ENCODE peak calls at places on chromosome 15, in ten cellular contexts. One of them, this sample, is unnamed.

GRCh38 chr15:67783303-67783702 is 42.0 kb upstream of the SKOR1 start:
- DNase-seq in uterus: no peak
- DNase-seq in pancreas: no peak
- DNase-seq in H1: no peak
- DNase-seq in fibroblast of pulmonary artery: no peak
- DNase-seq in mucosa of descending colon: peak; percentile 21
- DNase-seq in AG10803: no peak
- DNase-seq in epithelial cell of esophagus: no peak
- DNase-seq in A549: no peak
- DNase-seq in fibroblast of mammary gland: no peak
- DNase-seq in this sample: no peak

GRCh38 chr15:73325191-73325980 is 43.4 kb downstream of the HCN4 start:
- DNase-seq in uterus: no peak
- DNase-seq in pancreas: no peak
- DNase-seq in H1: no peak
- DNase-seq in fibroblast of pulmonary artery: no peak
- DNase-seq in mucosa of descending colon: no peak
- DNase-seq in AG10803: no peak
- DNase-seq in epithelial cell of esophagus: no peak
- DNase-seq in A549: peak; percentile 25
- DNase-seq in fibroblast of mammary gland: no peak
- DNase-seq in this sample: no peak

GRCh38 chr15:28006116-28006911 is 92.8 kb downstream of the OCA2 start:
- DNase-seq in uterus: no peak
- DNase-seq in pancreas: no peak
- DNase-seq in H1: no peak
- DNase-seq in fibroblast of pulmonary artery: no peak
- DNase-seq in mucosa of descending colon: no peak
- DNase-seq in AG10803: no peak
- DNase-seq in epithelial cell of esophagus: peak; percentile 19
- DNase-seq in A549: no peak
- DNase-seq in fibroblast of mammary gland: no peak
- DNase-seq in this sample: no peak

GRCh38 chr15:83920115-83920514 is 266.2 kb downstream of the ADAMTSL3 start:
- DNase-seq in uterus: no peak
- DNase-seq in pancreas: no peak
- DNase-seq in H1: no peak
- DNase-seq in fibroblast of pulmonary artery: no peak
- DNase-seq in mucosa of descending colon: no peak
- DNase-seq in AG10803: no peak
- DNase-seq in epithelial cell of esophagus: no peak
- DNase-seq in A549: no peak
- DNase-seq in fibroblast of mammary gland: no peak
- DNase-seq in this sample: no peak

GRCh38 chr15:55319537-55320325 is 709 bp downstream of the PIGB start:
- DNase-seq in uterus: no peak
- DNase-seq in pancreas: no peak
- DNase-seq in H1: no peak
- DNase-seq in fibroblast of pulmonary artery: peak; percentile 23
- DNase-seq in mucosa of descending colon: peak; percentile 51
- DNase-seq in AG10803: peak; percentile 53
- DNase-seq in epithelial cell of esophagus: peak; percentile 18
- DNase-seq in A549: peak; percentile 29
- DNase-seq in fibroblast of mammary gland: peak; percentile 72
- DNase-seq in this sample: peak; percentile 33

GRCh38 chr15:98614681-98615080 is 33.7 kb upstream of the IGF1R start:
- DNase-seq in uterus: no peak
- DNase-seq in pancreas: no peak
- DNase-seq in H1: no peak
- DNase-seq in fibroblast of pulmonary artery: no peak
- DNase-seq in mucosa of descending colon: no peak
- DNase-seq in AG10803: no peak
- DNase-seq in epithelial cell of esophagus: peak; percentile 88
- DNase-seq in A549: no peak
- DNase-seq in fibroblast of mammary gland: no peak
- DNase-seq in this sample: no peak

GRCh38 chr15:34039506-34040123 is 611 bp upstream of the AVEN start:
- DNase-seq in uterus: no peak
- DNase-seq in pancreas: no peak
- DNase-seq in H1: no peak
- DNase-seq in fibroblast of pulmonary artery: no peak
- DNase-seq in mucosa of descending colon: peak; percentile 10
- DNase-seq in AG10803: no peak
- DNase-seq in epithelial cell of esophagus: peak; percentile 36
- DNase-seq in A549: no peak
- DNase-seq in fibroblast of mammary gland: peak; percentile 36
- DNase-seq in this sample: no peak

GRCh38 chr15:23994273-23994672 is 307.2 kb upstream of the NDN start:
- DNase-seq in uterus: no peak
- DNase-seq in pancreas: no peak
- DNase-seq in H1: no peak
- DNase-seq in fibroblast of pulmonary artery: no peak
- DNase-seq in mucosa of descending colon: no peak
- DNase-seq in AG10803: no peak
- DNase-seq in epithelial cell of esophagus: no peak
- DNase-seq in A549: no peak
- DNase-seq in fibroblast of mammary gland: no peak
- DNase-seq in this sample: no peak

DNA sequence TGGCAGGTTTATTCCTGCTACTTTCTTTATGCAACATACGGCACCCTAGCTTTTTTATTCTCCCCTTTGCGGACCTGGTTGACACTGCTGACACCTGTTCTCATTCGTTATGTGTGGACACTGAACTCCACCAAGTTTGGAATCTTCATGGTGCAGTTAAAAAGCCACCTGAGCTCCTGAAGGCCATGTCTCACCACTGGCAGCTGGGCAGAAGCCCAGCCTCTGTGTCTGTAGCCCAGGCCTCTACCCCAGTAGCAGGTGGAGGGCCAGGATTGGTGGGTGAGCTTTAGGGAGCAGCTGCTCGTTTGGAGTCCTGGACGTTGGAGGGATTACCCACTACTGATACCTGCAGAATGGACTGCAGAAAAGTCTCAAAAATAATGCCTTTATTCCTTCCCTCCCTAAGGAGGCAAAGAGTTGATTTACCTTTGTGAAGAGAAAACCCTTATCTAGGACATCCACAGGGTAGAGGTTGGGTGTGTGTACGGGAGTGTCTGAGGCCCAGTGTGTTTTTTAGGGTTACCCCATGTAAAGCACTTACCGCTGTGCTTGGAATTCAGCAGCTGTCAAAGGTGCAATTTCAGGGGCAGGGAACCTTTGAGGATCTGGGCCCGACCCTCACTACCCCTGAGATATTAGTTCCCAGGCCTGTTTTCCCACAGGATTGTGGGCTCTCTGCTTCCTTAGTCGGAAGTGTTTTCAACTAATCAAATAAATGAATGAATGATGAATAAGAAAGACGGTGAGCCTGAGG is 619 bp upstream of the CCNDBP1 start:
- DNase-seq in uterus: no peak
- DNase-seq in pancreas: no peak
- DNase-seq in H1: no peak
- DNase-seq in fibroblast of pulmonary artery: no peak
- DNase-seq in mucosa of descending colon: no peak
- DNase-seq in AG10803: no peak
- DNase-seq in epithelial cell of esophagus: no peak
- DNase-seq in A549: no peak
- DNase-seq in fibroblast of mammary gland: no peak
- DNase-seq in this sample: no peak
- H3K4me3 ChIP-seq in uterus: no peak overlapping the region
- H3K4me3 ChIP-seq in pancreas: no peak overlapping the region
- H3K4me3 ChIP-seq in H1: peak overlapping the region; percentile 93
- H3K4me3 ChIP-seq in fibroblast of pulmonary artery: peak overlapping the region; percentile 80
- H3K4me3 ChIP-seq in mucosa of descending colon: no peak overlapping the region
- H3K4me3 ChIP-seq in AG10803: peak overlapping the region; percentile 89
- H3K4me3 ChIP-seq in epithelial cell of esophagus: no peak overlapping the region
- H3K4me3 ChIP-seq in A549: no peak overlapping the region
- H3K4me3 ChIP-seq in fibroblast of mammary gland: peak overlapping the region; percentile 84
- H3K4me3 ChIP-seq in this sample: peak overlapping the region; percentile 91

GRCh38 chr15:48811325-48811938 is 563 bp upstream of the CEP152 start:
- DNase-seq in uterus: no peak
- DNase-seq in pancreas: no peak
- DNase-seq in H1: no peak
- DNase-seq in fibroblast of pulmonary artery: no peak
- DNase-seq in mucosa of descending colon: peak; percentile 15
- DNase-seq in AG10803: no peak
- DNase-seq in epithelial cell of esophagus: no peak
- DNase-seq in A549: no peak
- DNase-seq in fibroblast of mammary gland: no peak
- DNase-seq in this sample: no peak
- TF ChIP-seq CTCF in uterus: no peak
- TF ChIP-seq CTCF in pancreas: no peak
- TF ChIP-seq CTCF in H1: no peak
- TF ChIP-seq CTCF in fibroblast of pulmonary artery: no peak
- TF ChIP-seq CTCF in mucosa of descending colon: no peak
- TF ChIP-seq CTCF in AG10803: peak; percentile 11
- TF ChIP-seq CTCF in epithelial cell of esophagus: no peak
- TF ChIP-seq CTCF in A549: peak; percentile 13
- TF ChIP-seq CTCF in fibroblast of mammary gland: no peak
- TF ChIP-seq CTCF in this sample: no peak

DNA sequence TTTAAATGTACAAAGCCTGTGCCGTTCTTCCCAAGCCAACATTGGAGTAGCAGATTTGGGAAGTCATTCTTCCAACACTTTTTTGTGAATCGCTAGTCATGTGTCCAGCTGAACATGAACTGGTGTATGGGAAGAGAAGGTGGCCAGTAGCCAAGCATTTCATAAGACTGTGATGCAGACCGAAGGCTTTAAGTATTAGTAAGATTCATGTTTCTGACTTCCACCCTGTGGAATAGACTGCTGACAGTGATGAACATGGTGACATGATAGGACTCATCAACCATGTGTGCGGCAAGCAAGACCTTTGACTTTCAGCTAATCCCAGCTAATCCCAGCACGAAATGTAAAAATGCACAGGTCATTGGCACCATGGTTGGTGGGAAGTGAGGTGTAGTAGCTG is 48.3 kb upstream of the THSD4 start:
- DNase-seq in uterus: peak; percentile 53
- DNase-seq in pancreas: peak; percentile 20
- DNase-seq in H1: no peak
- DNase-seq in fibroblast of pulmonary artery: peak; percentile 92
- DNase-seq in mucosa of descending colon: no peak
- DNase-seq in AG10803: peak; percentile 81
- DNase-seq in epithelial cell of esophagus: peak; percentile 81
- DNase-seq in A549: no peak
- DNase-seq in fibroblast of mammary gland: peak; percentile 99
- DNase-seq in this sample: peak; percentile 83
- H3K4me3 ChIP-seq in uterus: no peak overlapping the region
- H3K4me3 ChIP-seq in pancreas: no peak overlapping the region
- H3K4me3 ChIP-seq in H1: no peak overlapping the region
- H3K4me3 ChIP-seq in fibroblast of pulmonary artery: no peak overlapping the region
- H3K4me3 ChIP-seq in mucosa of descending colon: no peak overlapping the region
- H3K4me3 ChIP-seq in AG10803: no peak overlapping the region
- H3K4me3 ChIP-seq in epithelial cell of esophagus: no peak overlapping the region
- H3K4me3 ChIP-seq in A549: no peak overlapping the region
- H3K4me3 ChIP-seq in fibroblast of mammary gland: no peak overlapping the region
- H3K4me3 ChIP-seq in this sample: no peak overlapping the region

GRCh38 chr15:78266806-78267205 is 2.4 kb downstream of the DNAJA4 start:
- DNase-seq in uterus: no peak
- DNase-seq in pancreas: no peak
- DNase-seq in H1: no peak
- DNase-seq in fibroblast of pulmonary artery: no peak
- DNase-seq in mucosa of descending colon: no peak
- DNase-seq in AG10803: no peak
- DNase-seq in epithelial cell of esophagus: no peak
- DNase-seq in A549: no peak
- DNase-seq in fibroblast of mammary gland: no peak
- DNase-seq in this sample: no peak
- TF ChIP-seq CTCF in uterus: no peak
- TF ChIP-seq CTCF in pancreas: no peak
- TF ChIP-seq CTCF in H1: no peak
- TF ChIP-seq CTCF in fibroblast of pulmonary artery: no peak
- TF ChIP-seq CTCF in mucosa of descending colon: no peak
- TF ChIP-seq CTCF in AG10803: no peak
- TF ChIP-seq CTCF in epithelial cell of esophagus: no peak
- TF ChIP-seq CTCF in A549: no peak
- TF ChIP-seq CTCF in fibroblast of mammary gland: no peak
- TF ChIP-seq CTCF in this sample: no peak

GRCh38 chr15:45121020-45121419 is 6.9 kb downstream of the DUOXA2 start:
- DNase-seq in uterus: no peak
- DNase-seq in pancreas: no peak
- DNase-seq in H1: no peak
- DNase-seq in fibroblast of pulmonary artery: no peak
- DNase-seq in mucosa of descending colon: no peak
- DNase-seq in AG10803: no peak
- DNase-seq in epithelial cell of esophagus: no peak
- DNase-seq in A549: no peak
- DNase-seq in fibroblast of mammary gland: no peak
- DNase-seq in this sample: no peak
- H3K4me3 ChIP-seq in uterus: no peak overlapping the region
- H3K4me3 ChIP-seq in pancreas: no peak overlapping the region
- H3K4me3 ChIP-seq in H1: no peak overlapping the region
- H3K4me3 ChIP-seq in fibroblast of pulmonary artery: no peak overlapping the region
- H3K4me3 ChIP-seq in mucosa of descending colon: no peak overlapping the region
- H3K4me3 ChIP-seq in AG10803: no peak overlapping the region
- H3K4me3 ChIP-seq in epithelial cell of esophagus: no peak overlapping the region
- H3K4me3 ChIP-seq in A549: no peak overlapping the region
- H3K4me3 ChIP-seq in fibroblast of mammary gland: no peak overlapping the region
- H3K4me3 ChIP-seq in this sample: no peak overlapping the region

GRCh38 chr15:59376735-59377134 is 4.1 kb upstream of the MYO1E start:
- DNase-seq in uterus: no peak
- DNase-seq in pancreas: no peak
- DNase-seq in H1: no peak
- DNase-seq in fibroblast of pulmonary artery: peak; percentile 49
- DNase-seq in mucosa of descending colon: no peak
- DNase-seq in AG10803: no peak
- DNase-seq in epithelial cell of esophagus: peak; percentile 36
- DNase-seq in A549: peak; percentile 48
- DNase-seq in fibroblast of mammary gland: no peak
- DNase-seq in this sample: no peak
- TF ChIP-seq CTCF in uterus: no peak
- TF ChIP-seq CTCF in pancreas: no peak
- TF ChIP-seq CTCF in H1: no peak
- TF ChIP-seq CTCF in fibroblast of pulmonary artery: no peak
- TF ChIP-seq CTCF in mucosa of descending colon: no peak
- TF ChIP-seq CTCF in AG10803: no peak
- TF ChIP-seq CTCF in epithelial cell of esophagus: peak; percentile 20
- TF ChIP-seq CTCF in A549: peak; percentile 56
- TF ChIP-seq CTCF in fibroblast of mammary gland: no peak
- TF ChIP-seq CTCF in this sample: no peak

DNA sequence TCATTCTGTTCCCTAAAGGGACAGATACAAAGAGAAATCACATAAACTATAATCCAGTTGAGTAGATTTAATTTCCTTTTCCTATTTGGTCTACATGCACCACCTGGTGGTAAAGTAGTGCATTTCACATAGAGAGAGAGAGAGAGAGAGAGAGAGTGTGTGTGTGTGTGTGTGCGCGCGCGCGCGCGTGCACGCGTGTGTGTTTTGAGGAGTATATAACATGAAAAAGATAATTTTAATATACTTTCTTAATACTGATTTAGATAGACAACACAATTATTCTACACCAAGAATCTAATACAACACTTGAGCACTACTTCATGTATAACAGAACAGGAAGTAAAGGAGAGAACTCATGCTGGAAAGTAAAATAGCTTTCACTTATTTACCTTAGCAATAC is 1.1 kb upstream of the FGF7 start:
- DNase-seq in uterus: peak; percentile 68
- DNase-seq in pancreas: peak; percentile 29
- DNase-seq in H1: no peak
- DNase-seq in fibroblast of pulmonary artery: peak; percentile 66
- DNase-seq in mucosa of descending colon: peak; percentile 78
- DNase-seq in AG10803: peak; percentile 81
- DNase-seq in epithelial cell of esophagus: peak; percentile 63
- DNase-seq in A549: peak; percentile 40
- DNase-seq in fibroblast of mammary gland: peak; percentile 82
- DNase-seq in this sample: peak; percentile 77
- H3K4me3 ChIP-seq in uterus: peak overlapping the region; percentile 46
- H3K4me3 ChIP-seq in pancreas: no peak overlapping the region
- H3K4me3 ChIP-seq in H1: no peak overlapping the region
- H3K4me3 ChIP-seq in fibroblast of pulmonary artery: no peak overlapping the region
- H3K4me3 ChIP-seq in mucosa of descending colon: no peak overlapping the region
- H3K4me3 ChIP-seq in AG10803: peak overlapping the region; percentile 15
- H3K4me3 ChIP-seq in epithelial cell of esophagus: no peak overlapping the region
- H3K4me3 ChIP-seq in A549: no peak overlapping the region
- H3K4me3 ChIP-seq in fibroblast of mammary gland: no peak overlapping the region
- H3K4me3 ChIP-seq in this sample: no peak overlapping the region

GRCh38 chr15:81809543-81809942 is 236.3 kb downstream of the MEX3B start:
- DNase-seq in uterus: no peak
- DNase-seq in pancreas: no peak
- DNase-seq in H1: no peak
- DNase-seq in fibroblast of pulmonary artery: peak; percentile 7
- DNase-seq in mucosa of descending colon: peak; percentile 12
- DNase-seq in AG10803: peak; percentile 4
- DNase-seq in epithelial cell of esophagus: no peak
- DNase-seq in A549: peak; percentile 59
- DNase-seq in fibroblast of mammary gland: peak; percentile 3
- DNase-seq in this sample: no peak
- TF ChIP-seq CTCF in uterus: no peak
- TF ChIP-seq CTCF in pancreas: no peak
- TF ChIP-seq CTCF in H1: peak; percentile 50
- TF ChIP-seq CTCF in fibroblast of pulmonary artery: peak; percentile 16
- TF ChIP-seq CTCF in mucosa of descending colon: no peak
- TF ChIP-seq CTCF in AG10803: no peak
- TF ChIP-seq CTCF in epithelial cell of esophagus: no peak
- TF ChIP-seq CTCF in A549: no peak
- TF ChIP-seq CTCF in fibroblast of mammary gland: no peak
- TF ChIP-seq CTCF in this sample: no peak

This sample was measured in fibroblast of villous mesenchyme.